ENCODE peak calls at places on chromosome 2, in nine cellular contexts. R is CD8-positive, alpha-beta T cell; B is CD4-positive, alpha-beta T cell; X is GM20000; I is GM10248; P is psoas muscle; H is esophagus squamous epithelium; K is HL-60; T is glutamatergic neuron. M is an unnamed sample.

GRCh38 chr2:58484201-58484600 is 243.1 kb upstream of the FANCL start:
- DNase-seq in R (no peak), B (no peak), X (no peak), I (no peak), P (no peak), H (no peak), K (no peak), T (no peak), M (no peak)

GRCh38 chr2:98498703-98499445 is 54.2 kb downstream of the INPP4A start:
- DNase-seq in R (no peak), B (no peak), X (no peak), I (no peak), P (no peak), H (no peak), K (no peak), T (no peak), M (no peak)

GRCh38 chr2:96118698-96119388 is 2.5 kb upstream of the ADRA2B start:
- DNase-seq in R (no peak), B (no peak), X (no peak), I (no peak), P (no peak), H (no peak), K (no peak), T (no peak), M (no peak)

GRCh38 chr2:41873102-41873501 is 174.7 kb upstream of the PKDCC start:
- DNase-seq in R (no peak), B (no peak), X (no peak), I (no peak), P (no peak), H (no peak), K (no peak), T (no peak), M (no peak)

GRCh38 chr2:44170337-44170736 is 1.7 kb downstream of the PPM1B start:
- DNase-seq in R (no peak), B (no peak), X (no peak), I (no peak), P (no peak), H (no peak), K (no peak), T (no peak), M (no peak)

GRCh38 chr2:78546843-78547242 is 478.7 kb upstream of the REG3G start:
- DNase-seq in R (no peak), B (no peak), X (no peak), I (no peak), P (no peak), H (no peak), K (no peak), T (no peak), M (no peak)

GRCh38 chr2:225773143-225773542 is 373.6 kb downstream of the NYAP2 start:
- DNase-seq in R (no peak), B (no peak), X (no peak), I (no peak), P (no peak), H (no peak), K (no peak), T (no peak), M (no peak)

GRCh38 chr2:171447675-171448074 is 13.6 kb downstream of the DCAF17 start:
- DNase-seq in R (no peak), B (no peak), X (no peak), I (no peak), P (no peak), H (no peak), K (no peak), T (no peak), M (no peak)

GRCh38 chr2:16394072-16394985 is 271.3 kb downstream of the CYRIA start:
- DNase-seq in R (no peak), B (no peak), X (no peak), I (no peak), P (no peak), H (no peak), K (no peak), T (peak; percentile 75), M (no peak)

GRCh38 chr2:235737840-235738239 is 244.0 kb downstream of the AGAP1 start:
- DNase-seq in R (no peak), B (no peak), X (no peak), I (no peak), P (no peak), H (no peak), K (no peak), T (no peak), M (no peak)

GRCh38 chr2:12048551-12048950 is 302.1 kb downstream of the LPIN1 start:
- DNase-seq in R (no peak), B (no peak), X (peak; percentile 30), I (no peak), P (no peak), H (no peak), K (no peak), T (no peak), M (no peak)
- TF ChIP-seq CTCF in R (no peak), B (no peak), X (peak; percentile 14), I (peak; percentile 30), P (no peak), H (no peak), K (no peak), T (no peak), M (no peak)

GRCh38 chr2:152063325-152063924 is 35.4 kb downstream of the CACNB4 start:
- DNase-seq in R (no peak), B (no peak), X (no peak), I (no peak), P (no peak), H (no peak), K (no peak), T (no peak), M (no peak)

GRCh38 chr2:152061383-152061782 is 37.5 kb downstream of the CACNB4 start:
- DNase-seq in R (no peak), B (no peak), X (no peak), I (no peak), P (no peak), H (no peak), K (no peak), T (no peak), M (no peak)

GRCh38 chr2:152058655-152059054 is 40.2 kb downstream of the CACNB4 start:
- DNase-seq in R (no peak), B (no peak), X (no peak), I (no peak), P (no peak), H (no peak), K (no peak), T (no peak), M (no peak)

GRCh38 chr2:152065945-152066344 is 32.9 kb downstream of the CACNB4 start:
- DNase-seq in R (no peak), B (no peak), X (no peak), I (no peak), P (no peak), H (no peak), K (no peak), T (no peak), M (no peak)

GRCh38 chr2:152062130-152063091 is 36.4 kb downstream of the CACNB4 start:
- DNase-seq in R (no peak), B (no peak), X (peak; percentile 36), I (no peak), P (peak; percentile 48), H (no peak), K (no peak), T (no peak), M (peak; percentile 89)
- TF ChIP-seq CTCF in R (no peak), B (no peak), X (no peak), I (no peak), P (no peak), H (no peak), K (no peak), T (no peak), M (no peak)

DNA sequence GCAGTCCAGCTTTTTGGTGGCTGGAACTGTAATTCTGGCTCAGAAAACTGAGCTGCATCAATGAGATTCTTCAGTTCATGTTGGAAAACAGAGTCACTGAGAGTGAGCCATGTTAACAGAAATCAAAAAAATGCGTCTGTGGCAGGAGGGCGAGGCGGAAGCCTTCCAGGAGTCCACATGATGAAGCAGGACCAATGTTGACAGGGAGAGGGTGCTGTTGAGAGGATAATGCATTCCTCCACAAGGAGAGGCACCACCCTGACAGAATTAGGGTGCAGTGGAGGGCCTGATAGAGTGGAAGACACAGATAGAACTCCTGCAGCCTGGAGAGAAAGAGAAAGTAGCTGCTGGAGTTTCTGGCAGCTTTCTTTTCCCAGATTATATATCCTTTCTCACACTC is 111.5 kb downstream of the MGAT5 start:
- DNase-seq in R (no peak), B (no peak), X (no peak), I (no peak), P (no peak), H (no peak), K (no peak), T (no peak), M (no peak)
- TF ChIP-seq CTCF in R (no peak), B (no peak), X (no peak), I (peak; percentile 21), P (no peak), H (no peak), K (no peak), T (no peak), M (no peak)

DNA sequence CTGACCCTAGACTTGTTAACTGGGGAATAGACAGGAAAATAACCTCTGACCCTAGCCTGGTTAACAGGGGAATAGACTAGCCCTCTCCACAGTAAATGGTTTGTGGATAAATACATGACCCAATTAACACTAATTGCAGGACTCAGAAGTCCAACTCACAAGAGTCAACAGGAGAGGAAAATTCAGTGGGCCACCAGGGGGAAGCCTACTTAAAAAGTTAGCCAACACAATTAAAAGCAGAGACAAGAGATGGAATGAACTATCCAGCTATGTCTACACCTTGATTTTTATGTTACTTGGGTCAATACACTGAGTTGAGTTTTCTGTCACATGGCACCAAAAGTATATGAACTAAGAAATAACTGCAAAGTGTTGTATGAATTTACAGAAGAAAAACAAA is 158.8 kb upstream of the SLC39A10 start:
- DNase-seq in R (peak; percentile 45), B (peak; percentile 43), X (no peak), I (peak; percentile 26), P (no peak), H (no peak), K (no peak), T (no peak), M (peak; percentile 27)
- TF ChIP-seq CTCF in R (peak; percentile 52), B (peak; percentile 79), X (peak; percentile 23), I (peak; percentile 39), P (peak; percentile 10), H (peak; percentile 36), K (no peak), T (peak; percentile 29), M (no peak)

DNA sequence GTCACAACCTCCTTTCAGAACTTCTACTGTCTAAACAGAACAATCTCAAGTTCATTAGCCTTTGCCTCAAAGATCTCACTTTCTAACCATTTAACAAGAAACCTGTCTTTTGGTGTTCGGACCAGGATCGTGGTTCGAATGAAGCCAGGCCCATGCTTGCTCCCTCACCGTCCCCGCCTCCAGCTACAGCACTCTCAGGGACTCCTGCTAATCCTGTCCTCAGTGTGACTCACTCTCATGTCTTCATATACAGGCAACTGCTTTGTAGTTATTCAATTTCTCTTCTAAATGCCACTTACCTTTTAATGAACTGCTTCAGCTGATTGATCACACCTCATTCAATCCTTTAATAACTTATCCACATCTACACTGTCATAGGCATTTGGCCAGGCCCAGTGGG is 15.8 kb downstream of the SERTAD2 start:
- DNase-seq in R (no peak), B (no peak), X (no peak), I (no peak), P (no peak), H (no peak), K (no peak), T (no peak), M (no peak)
- TF ChIP-seq CTCF in R (no peak), B (no peak), X (no peak), I (no peak), P (no peak), H (no peak), K (no peak), T (no peak), M (no peak)